ENCODE peak calls at places on chromosomes 7 and 10, in six cellular contexts. Y is neural progenitor cell, H is left lung, R is cardiac fibroblast, Q is cardiac muscle cell, U is GM12878. M is an unnamed sample.

GRCh38 chr10:84095821-84096497 is 43.4 kb upstream of the GHITM start:
- DNase-seq in Y (no peak), H (no peak), R (peak; percentile 5), Q (no peak), U (no peak), M (no peak)

GRCh38 chr7:74277636-74278035 is 11.6 kb upstream of the CLIP2 start:
- DNase-seq in Y (no peak), H (no peak), R (no peak), Q (no peak), U (no peak), M (no peak)

GRCh38 chr7:101838837-101839483 is 21.5 kb downstream of the CUX1 start:
- DNase-seq in Y (no peak), H (no peak), R (no peak), Q (no peak), U (no peak), M (no peak)

GRCh38 chr10:101075775-101076174 is 14.0 kb downstream of the KAZALD1 start:
- DNase-seq in Y (no peak), H (no peak), R (no peak), Q (no peak), U (no peak), M (no peak)

GRCh38 chr10:95391570-95392249 is 100.9 kb upstream of the PDLIM1 start:
- DNase-seq in Y (peak; percentile 74), H (no peak), R (peak; percentile 42), Q (peak; percentile 68), U (no peak), M (no peak)

GRCh38 chr7:124992881-124993562 is 63.4 kb upstream of the POT1 start:
- DNase-seq in Y (no peak), H (no peak), R (peak; percentile 91), Q (no peak), U (no peak), M (no peak)

GRCh38 chr10:32036922-32037321 is 19.3 kb downstream of the KIF5B start:
- DNase-seq in Y (no peak), H (no peak), R (no peak), Q (no peak), U (no peak), M (no peak)

GRCh38 chr10:50347394-50347802 is 96.1 kb upstream of the ASAH2 start:
- DNase-seq in Y (no peak), H (no peak), R (peak; percentile 24), Q (no peak), U (peak; percentile 89), M (no peak)

GRCh38 chr7:134070673-134071072 is 56.5 kb upstream of the LRGUK start:
- DNase-seq in Y (no peak), H (no peak), R (no peak), Q (no peak), U (no peak), M (no peak)

GRCh38 chr7:68245688-68246087 is 1249.1 kb downstream of the TYW1 start:
- DNase-seq in Y (no peak), H (no peak), R (no peak), Q (peak; percentile 13), U (no peak), M (no peak)

GRCh38 chr7:22361795-22362194 is 4.8 kb upstream of the RAPGEF5 start:
- DNase-seq in Y (no peak), H (no peak), R (peak; percentile 42), Q (no peak), U (no peak), M (no peak)

GRCh38 chr7:132162745-132163144 is 413.5 kb downstream of the PLXNA4 start:
- DNase-seq in Y (peak; percentile 31), H (no peak), R (no peak), Q (no peak), U (no peak), M (no peak)

GRCh38 chr7:148863324-148863723 is 20.8 kb downstream of the EZH2 start:
- DNase-seq in Y (no peak), H (no peak), R (no peak), Q (no peak), U (no peak), M (no peak)

GRCh38 chr10:76937056-76937665 is 700.4 kb downstream of the KCNMA1 start:
- DNase-seq in Y (no peak), H (no peak), R (no peak), Q (no peak), U (no peak), M (no peak)

DNA sequence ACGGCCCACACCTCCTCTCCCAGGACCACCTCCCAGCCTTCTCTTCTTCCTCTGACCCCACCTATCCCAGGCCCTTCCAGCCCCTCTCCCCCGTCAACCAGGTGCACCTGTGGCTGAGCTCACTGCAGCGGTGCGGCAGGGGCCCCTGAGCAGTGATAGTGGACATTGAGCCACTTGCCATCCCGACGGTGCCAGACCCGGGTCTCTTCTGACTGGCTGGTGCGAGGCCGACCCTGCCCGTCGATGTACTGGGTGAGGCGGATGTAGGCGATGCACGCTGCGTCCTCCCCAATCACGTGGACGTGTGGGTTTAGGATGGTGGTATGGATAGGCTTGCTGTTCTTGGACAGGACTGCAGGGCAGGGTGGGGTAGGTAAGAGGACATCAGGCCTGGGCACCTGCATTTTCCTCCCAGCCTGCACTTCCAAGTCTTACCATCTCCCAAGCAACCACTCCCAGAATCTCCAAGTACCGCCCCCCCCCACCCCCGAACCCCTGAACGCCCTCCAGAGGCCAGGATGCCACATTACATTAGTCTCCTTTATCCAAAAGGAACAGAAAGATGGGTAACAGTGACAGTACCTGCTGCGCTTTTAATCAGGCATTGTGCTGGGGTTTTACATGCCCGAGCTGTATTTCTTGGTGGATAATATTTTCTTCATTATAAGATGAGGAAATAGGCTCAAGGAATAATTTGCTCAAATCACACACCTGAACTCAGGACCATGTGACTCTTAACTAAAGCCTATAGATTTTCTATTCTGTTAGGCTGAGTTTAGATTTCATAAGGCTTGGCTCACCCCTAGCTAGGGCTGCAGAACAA is 3.7 kb upstream of the NDST2 start:
- DNase-seq in Y (peak; percentile 40), H (no peak), R (peak; percentile 31), Q (no peak), U (no peak), M (no peak)
- TF ChIP-seq CTCF in Y (peak; percentile 53), H (peak; percentile 18), R (no peak), Q (no peak), U (peak; percentile 26), M (peak; percentile 57)

GRCh38 chr10:58588673-58589265 is 76.1 kb downstream of the BICC1 start:
- DNase-seq in Y (peak; percentile 59), H (no peak), R (no peak), Q (peak; percentile 18), U (no peak), M (no peak)
- TF ChIP-seq CTCF in Y (peak; percentile 61), H (no peak), R (no peak), Q (peak; percentile 18), U (no peak), M (peak; percentile 50)

DNA sequence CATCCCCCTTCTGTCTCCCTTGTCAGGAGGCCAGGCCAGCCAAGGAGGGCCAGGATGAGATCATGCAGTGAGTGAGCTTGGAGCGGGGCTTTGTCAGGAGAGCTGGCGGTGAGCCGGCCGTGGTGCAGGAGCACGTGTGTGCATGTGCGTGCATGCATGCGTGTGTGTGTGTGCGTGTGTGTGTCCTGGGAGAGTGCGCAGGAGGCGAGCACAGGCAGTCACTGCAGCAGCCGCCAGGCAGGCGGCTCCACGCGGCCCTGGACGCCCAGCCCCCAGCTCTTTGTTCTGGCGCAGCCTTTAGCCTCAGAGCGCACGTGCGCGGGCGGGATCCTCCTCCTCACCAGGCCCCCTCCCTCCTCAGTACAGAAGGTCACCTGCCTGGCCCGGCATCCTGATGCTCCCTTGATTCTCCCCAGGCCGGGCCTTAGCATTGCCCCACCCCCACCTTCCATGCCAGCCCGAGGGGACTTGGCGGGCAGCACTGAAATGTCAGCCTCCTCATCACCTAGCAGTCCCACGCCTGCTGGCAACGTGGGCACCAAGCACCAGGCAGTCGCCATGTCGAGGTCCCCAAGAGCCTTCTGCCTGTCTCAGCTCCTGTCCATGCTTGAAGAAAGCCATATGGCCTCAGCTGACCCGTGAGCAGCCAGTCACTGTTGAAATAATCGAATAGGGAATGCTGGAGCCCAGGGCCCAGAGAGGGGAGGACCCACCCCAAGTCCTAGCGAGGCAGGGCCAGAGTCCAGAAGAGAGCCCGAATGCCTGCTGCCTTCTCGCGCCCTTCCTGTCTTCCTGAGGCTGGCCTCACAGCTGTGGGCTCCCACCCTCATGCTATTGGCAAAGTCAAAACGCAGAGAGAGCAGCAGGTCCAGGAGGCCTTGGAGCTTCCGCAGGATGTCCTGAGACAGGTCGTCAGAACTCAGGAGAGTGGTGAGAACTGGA is 125.9 kb upstream of the PPIF start:
- DNase-seq in Y (peak; percentile 85), H (peak; percentile 76), R (peak; percentile 78), Q (peak; percentile 77), U (no peak), M (peak; percentile 81)
- TF ChIP-seq CTCF in Y (no peak), H (no peak), R (no peak), Q (no peak), U (no peak), M (no peak)

DNA sequence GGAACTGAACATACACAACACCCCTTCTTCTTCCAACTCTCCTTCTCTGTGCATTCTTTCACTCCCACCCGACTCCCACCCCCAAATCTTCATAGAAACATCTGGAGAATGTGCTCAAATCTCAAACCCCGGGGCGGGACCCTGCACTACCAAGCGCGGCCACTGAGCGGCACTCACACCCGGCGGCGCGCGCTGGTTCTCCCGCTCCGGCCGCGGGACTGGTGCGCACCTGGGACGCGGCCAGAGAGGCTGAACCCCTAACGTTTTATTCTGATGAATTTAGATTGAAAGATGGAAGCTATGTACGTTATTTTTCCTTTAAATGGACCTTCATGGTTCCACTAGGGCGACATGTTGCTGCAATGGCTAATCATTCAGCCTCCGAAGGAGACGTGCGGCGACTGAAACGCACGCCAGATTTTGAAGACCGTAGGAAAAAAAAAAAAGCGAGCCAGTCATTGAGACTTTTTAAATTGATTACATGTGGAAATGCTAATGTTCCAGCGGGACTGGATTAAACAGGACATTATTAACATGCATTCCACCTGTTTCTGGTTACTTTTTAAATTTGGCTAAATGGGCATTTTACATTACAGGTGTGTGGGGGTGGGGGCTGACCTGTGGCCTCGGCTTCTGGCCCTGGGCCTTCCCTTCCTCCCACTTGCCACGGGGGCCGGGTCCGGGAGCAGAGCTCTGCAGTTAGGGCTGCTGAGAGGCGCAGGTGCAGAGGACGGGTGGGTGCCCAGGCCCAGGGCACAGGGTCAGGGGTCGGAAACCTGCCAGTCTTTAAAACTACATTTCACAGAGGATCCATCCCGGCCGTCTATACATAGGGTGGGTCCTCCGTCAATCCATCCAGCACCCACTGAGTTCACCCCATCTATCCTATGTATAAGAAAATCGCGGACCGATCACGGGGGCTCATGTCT is 106.8 kb upstream of the INSIG1 start:
- DNase-seq in Y (peak; percentile 74), H (peak; percentile 95), R (peak; percentile 36), Q (peak; percentile 66), U (no peak), M (no peak)
- TF ChIP-seq CTCF in Y (peak; percentile 84), H (peak; percentile 85), R (peak; percentile 88), Q (peak; percentile 87), U (peak; percentile 91), M (peak; percentile 87)

GRCh38 chr10:69007260-69007659 is 18.7 kb downstream of the KIFBP start:
- DNase-seq in Y (no peak), H (no peak), R (no peak), Q (no peak), U (no peak), M (no peak)
- TF ChIP-seq CTCF in Y (no peak), H (no peak), R (no peak), Q (peak; percentile 3), U (peak; percentile 22), M (no peak)

DNA sequence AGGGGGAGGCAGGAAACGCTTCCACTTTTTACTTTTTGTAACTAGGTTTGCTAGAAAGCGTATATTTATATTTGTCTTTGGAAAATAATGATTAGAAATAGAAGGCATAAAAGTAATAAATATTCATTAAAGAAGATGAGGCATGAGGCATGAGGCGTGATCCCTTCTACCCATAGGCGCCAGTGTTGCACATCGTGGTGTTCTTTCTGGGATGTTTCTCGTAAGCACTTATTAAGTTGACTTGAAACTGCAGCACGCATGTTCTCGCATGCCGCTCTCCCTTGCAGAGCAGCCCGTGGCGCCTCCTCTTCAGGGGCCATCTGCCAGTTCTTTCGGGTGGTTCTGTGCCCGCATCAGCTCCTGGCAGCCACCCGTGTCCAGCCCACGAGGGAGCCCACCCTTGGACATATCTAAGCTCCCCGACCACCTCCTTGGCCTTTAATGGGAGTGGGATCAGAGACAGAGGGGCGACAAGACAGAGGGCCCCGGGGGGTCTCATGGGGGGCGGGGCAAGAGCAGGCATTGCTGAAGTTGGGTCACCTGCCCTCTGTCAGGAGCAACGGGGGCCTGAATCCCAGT is 28.5 kb upstream of the CSGALNACT2 start:
- DNase-seq in Y (no peak), H (peak; percentile 69), R (no peak), Q (no peak), U (no peak), M (no peak)
- TF ChIP-seq CTCF in Y (no peak), H (no peak), R (no peak), Q (no peak), U (no peak), M (no peak)